ENCODE peak calls at places on chromosomes 1 and 21, in four cellular contexts. J is activated B cell treated with CpG ODN at 0.5 μM for 24 hours, U is heart left ventricle, S is left ventricle myocardium inferior. V is an unnamed sample.

GRCh38 chr1:18618546-18619466 is 11.8 kb upstream of the PAX7 start:
- DNase-seq in J (no peak), U (no peak), S (no peak), V (no peak)

GRCh38 chr1:156471496-156472490 is 28.8 kb downstream of the MEF2D start:
- DNase-seq in J (no peak), U (peak), S (peak), V (peak)

GRCh38 chr1:16967095-16967567 is 13.3 kb downstream of the MFAP2 start:
- DNase-seq in J (no peak), U (peak), S (peak), V (peak)

GRCh38 chr1:20981903-20982695 is 194.6 kb downstream of the EIF4G3 start:
- DNase-seq in J (no peak), U (no peak), S (no peak), V (no peak)

GRCh38 chr1:19512545-19512944 is 27.2 kb upstream of the CAPZB start:
- DNase-seq in J (no peak), U (no peak), S (no peak), V (no peak)

GRCh38 chr1:145956776-145957442 is 908 bp downstream of the LIX1L start:
- DNase-seq in J (no peak), U (peak), S (peak), V (no peak)

GRCh38 chr1:193322218-193322617 is 135.8 kb upstream of the B3GALT2 start:
- DNase-seq in J (no peak), U (no peak), S (no peak), V (no peak)

GRCh38 chr1:151858886-151859665 is 5.6 kb upstream of the THEM5 start:
- DNase-seq in J (no peak), U (no peak), S (no peak), V (no peak)

GRCh38 chr1:109542657-109543056 is 3.0 kb downstream of the GPR61 start:
- DNase-seq in J (no peak), U (no peak), S (no peak), V (no peak)

GRCh38 chr1:194331758-194332157 is 1145.3 kb upstream of the B3GALT2 start:
- DNase-seq in J (no peak), U (no peak), S (no peak), V (no peak)

GRCh38 chr1:99728494-99729235 is 37.8 kb downstream of the FRRS1 start:
- DNase-seq in J (no peak), U (peak), S (no peak), V (no peak)

GRCh38 chr1:3900969-3901529 is 977 bp upstream of the C1orf174 start:
- DNase-seq in J (peak), U (peak), S (peak), V (peak)

GRCh38 chr1:17564458-17565393 is 25.2 kb downstream of the ARHGEF10L start:
- DNase-seq in J (no peak), U (no peak), S (no peak), V (no peak)

GRCh38 chr1:168105846-168106245 is 30.9 kb downstream of the GPR161 start:
- DNase-seq in J (no peak), U (no peak), S (no peak), V (no peak)

GRCh38 chr21:37130971-37131370 is 57.9 kb downstream of the TTC3 start:
- DNase-seq in J (no peak), U (no peak), S (no peak), V (no peak)

GRCh38 chr1:219066631-219067349 is 106.9 kb upstream of the LYPLAL1 start:
- DNase-seq in J (no peak), U (no peak), S (no peak), V (no peak)

GRCh38 chr1:168321945-168322344 is 41.3 kb downstream of the TBX19 start:
- DNase-seq in J (no peak), U (no peak), S (no peak), V (no peak)

GRCh38 chr1:94061513-94062443 is 59.2 kb downstream of the ABCA4 start:
- DNase-seq in J (no peak), U (peak), S (peak), V (no peak)

GRCh38 chr21:18251065-18251464 is 6.4 kb downstream of the CHODL start:
- DNase-seq in J (no peak), U (no peak), S (no peak), V (no peak)

GRCh38 chr1:1397839-1398523 is 1.2 kb downstream of the CCNL2 start:
- DNase-seq in J (no peak), U (no peak), S (no peak), V (no peak)

GRCh38 chr1:34984435-34985062 is 598 bp downstream of the TMEM35B start:
- DNase-seq in J (no peak), U (peak), S (peak), V (no peak)

GRCh38 chr1:24290933-24291487 is 28.1 kb upstream of the GRHL3 start:
- DNase-seq in J (no peak), U (no peak), S (no peak), V (no peak)

GRCh38 chr1:166133276-166133841 is 33.4 kb downstream of the FAM78B start:
- DNase-seq in J (no peak), U (no peak), S (no peak), V (no peak)

GRCh38 chr21:41112740-41113692 is 54.9 kb upstream of the BACE2 start:
- DNase-seq in J (no peak), U (no peak), S (no peak), V (no peak)

GRCh38 chr1:46301406-46302090 is 1.9 kb downstream of the LRRC41 start:
- DNase-seq in J (no peak), U (peak), S (no peak), V (no peak)

GRCh38 chr1:33327587-33328325 is 6.9 kb upstream of the A3GALT2 start:
- DNase-seq in J (no peak), U (peak), S (peak), V (no peak)

GRCh38 chr21:41933259-41934079 is 20.3 kb downstream of the C2CD2 start:
- DNase-seq in J (no peak), U (no peak), S (no peak), V (no peak)

GRCh38 chr1:25796807-25797458 is 3.1 kb upstream of the SELENON start:
- DNase-seq in J (peak), U (peak), S (peak), V (no peak)

GRCh38 chr1:160777486-160778089 is 18.4 kb upstream of the LY9 start:
- DNase-seq in J (no peak), U (no peak), S (no peak), V (no peak)

GRCh38 chr1:119046429-119047039 is 58.4 kb upstream of the TBX15 start:
- DNase-seq in J (no peak), U (no peak), S (no peak), V (no peak)

GRCh38 chr1:110875216-110875731 is 2.3 kb downstream of the CD53 start:
- DNase-seq in J (peak), U (no peak), S (no peak), V (no peak)

GRCh38 chr1:17662786-17663185 is 92.3 kb upstream of the ACTL8 start:
- DNase-seq in J (no peak), U (no peak), S (no peak), V (no peak)

GRCh38 chr1:33410091-33410701 is 20.7 kb downstream of the PHC2 start:
- DNase-seq in J (no peak), U (peak), S (no peak), V (no peak)

GRCh38 chr1:63454269-63454668 is 68.8 kb downstream of the ITGB3BP start:
- DNase-seq in J (no peak), U (no peak), S (no peak), V (no peak)
- TF ChIP-seq CTCF in J (no peak), U (no peak), S (no peak), V (peak)

GRCh38 chr1:182495693-182496092 is 45.7 kb downstream of the RGSL1 start:
- DNase-seq in J (no peak), U (no peak), S (no peak), V (no peak)
- TF ChIP-seq CTCF in J (no peak), U (no peak), S (no peak), V (no peak)

GRCh38 chr1:223756806-223757700 is 44.7 kb downstream of the CAPN2 start:
- DNase-seq in J (no peak), U (no peak), S (no peak), V (peak)

GRCh38 chr1:223760833-223761232 is 48.5 kb downstream of the CAPN2 start:
- DNase-seq in J (no peak), U (no peak), S (no peak), V (no peak)

GRCh38 chr1:223761416-223761815 is 49.1 kb downstream of the CAPN2 start:
- DNase-seq in J (no peak), U (no peak), S (no peak), V (no peak)

GRCh38 chr1:223758734-223759133 is 46.4 kb downstream of the CAPN2 start:
- DNase-seq in J (no peak), U (no peak), S (no peak), V (no peak)

GRCh38 chr1:223759273-223759672 is 46.9 kb downstream of the CAPN2 start:
- DNase-seq in J (no peak), U (no peak), S (no peak), V (peak)
- TF ChIP-seq CTCF in J (no peak), U (no peak), S (no peak), V (peak)

GRCh38 chr1:225480825-225481434 is 53.1 kb upstream of the LBR start:
- DNase-seq in J (peak), U (no peak), S (no peak), V (no peak)
- TF ChIP-seq CTCF in J (peak), U (peak), S (peak), V (peak)

GRCh38 chr1:234597894-234598293 is 12.1 kb downstream of the IRF2BP2 start:
- DNase-seq in J (peak), U (peak), S (peak), V (no peak)
- TF ChIP-seq CTCF in J (peak), U (peak), S (peak), V (peak)

GRCh38 chr1:201128476-201128875 is 1.5 kb upstream of the ASCL5 start:
- DNase-seq in J (no peak), U (no peak), S (no peak), V (no peak)

GRCh38 chr1:201125805-201126204 is 1.2 kb downstream of the ASCL5 start:
- DNase-seq in J (no peak), U (no peak), S (no peak), V (no peak)

GRCh38 chr1:201126463-201126831 is 537 bp downstream of the ASCL5 start:
- DNase-seq in J (no peak), U (no peak), S (no peak), V (no peak)

GRCh38 chr1:201127755-201128455 is 921 bp upstream of the ASCL5 start:
- DNase-seq in J (no peak), U (no peak), S (no peak), V (peak)

DNA sequence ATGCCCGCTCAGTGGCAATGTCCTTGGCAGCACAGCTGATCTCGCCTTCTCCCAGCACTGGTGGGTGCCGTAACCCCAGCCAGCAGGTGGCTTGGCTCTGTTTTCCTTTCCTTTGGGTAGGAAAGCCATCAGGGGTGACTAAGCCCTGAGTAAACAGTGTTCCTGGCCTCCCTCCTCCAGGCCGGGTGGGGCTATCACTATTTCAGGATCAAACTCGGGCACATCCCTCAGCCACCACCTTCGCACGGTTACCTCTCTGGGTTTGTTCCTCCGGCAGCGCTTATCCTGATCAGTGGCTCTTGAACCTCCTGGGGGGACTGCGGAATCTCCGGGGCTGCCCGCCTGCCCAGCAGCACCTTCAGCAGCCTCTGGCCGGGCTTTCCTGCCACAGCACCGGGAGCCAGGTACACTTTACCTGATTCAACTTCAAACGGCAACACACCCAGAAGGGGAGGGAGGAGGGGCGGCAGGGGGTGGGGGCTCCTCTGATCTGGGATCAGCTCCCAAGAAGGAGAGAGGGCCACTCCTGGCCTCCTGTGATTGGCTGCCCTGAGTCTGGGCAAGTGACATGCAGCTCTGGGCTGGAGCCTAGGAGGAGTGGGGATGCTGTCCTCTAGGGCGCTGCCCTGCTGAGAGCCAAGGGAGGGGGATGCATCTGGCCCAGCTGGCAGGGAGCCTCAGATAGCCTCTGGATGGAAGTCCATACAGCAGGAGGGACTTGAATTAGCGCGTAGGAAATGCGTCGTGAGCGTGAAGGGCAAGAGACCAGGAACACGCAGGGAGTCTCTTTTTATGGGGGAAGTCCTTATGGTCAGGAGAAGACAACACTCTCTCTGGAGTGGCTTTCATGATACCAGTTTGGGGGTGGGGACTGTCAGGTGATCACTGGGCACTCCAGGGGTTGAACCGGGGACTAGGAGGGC is at the start of gene ASCL5:
- DNase-seq in J (no peak), U (no peak), S (no peak), V (no peak)
- TF ChIP-seq CTCF in J (no peak), U (no peak), S (no peak), V (no peak)

V was measured in chondrocyte.